ENCODE peak calls at places on chromosomes 7 and 10, in five cellular contexts. One of them, this sample, is unnamed. For H3K4me1, the result is how much of the 10 kb centered on the place peaks cover.

GRCh38 chr10:16756561-16757221 is 60.5 kb downstream of the RSU1 start:
- DNase-seq in suprapubic skin: no peak
- DNase-seq in ovary: no peak
- DNase-seq in A549: no peak
- DNase-seq in K562: no peak
- DNase-seq in this sample: no peak

GRCh38 chr10:70688828-70689227 is 16.5 kb downstream of the ADAMTS14 start:
- DNase-seq in suprapubic skin: no peak
- DNase-seq in ovary: no peak
- DNase-seq in A549: no peak
- DNase-seq in K562: no peak
- DNase-seq in this sample: no peak

GRCh38 chr7:129282865-129283264 is 58.0 kb downstream of the AHCYL2 start:
- DNase-seq in suprapubic skin: no peak
- DNase-seq in ovary: no peak
- DNase-seq in A549: no peak
- DNase-seq in K562: no peak
- DNase-seq in this sample: no peak

GRCh38 chr7:31954500-31954899 is 115.7 kb downstream of the PDE1C start:
- DNase-seq in suprapubic skin: no peak
- DNase-seq in ovary: no peak
- DNase-seq in A549: no peak
- DNase-seq in K562: no peak
- DNase-seq in this sample: no peak

GRCh38 chr10:76430330-76430729 is 998.9 kb downstream of the LRMDA start:
- DNase-seq in suprapubic skin: no peak
- DNase-seq in ovary: no peak
- DNase-seq in A549: no peak
- DNase-seq in K562: no peak
- DNase-seq in this sample: no peak

GRCh38 chr10:133195611-133196010 is 34.4 kb upstream of the UTF1 start:
- DNase-seq in suprapubic skin: no peak
- DNase-seq in ovary: no peak
- DNase-seq in A549: no peak
- DNase-seq in K562: no peak
- DNase-seq in this sample: no peak

GRCh38 chr10:107553470-107553869 is 389.0 kb upstream of the SORCS1 start:
- DNase-seq in suprapubic skin: no peak
- DNase-seq in ovary: no peak
- DNase-seq in A549: no peak
- DNase-seq in K562: no peak
- DNase-seq in this sample: no peak

GRCh38 chr7:42566981-42567510 is 330.0 kb upstream of the GLI3 start:
- DNase-seq in suprapubic skin: no peak
- DNase-seq in ovary: no peak
- DNase-seq in A549: no peak
- DNase-seq in K562: no peak
- DNase-seq in this sample: no peak

GRCh38 chr7:24877790-24878311 is 102.1 kb downstream of the OSBPL3 start:
- DNase-seq in suprapubic skin: no peak
- DNase-seq in ovary: no peak
- DNase-seq in A549: no peak
- DNase-seq in K562: no peak
- DNase-seq in this sample: no peak

GRCh38 chr10:132275426-132276178 is 32.1 kb downstream of the STK32C start:
- DNase-seq in suprapubic skin: no peak
- DNase-seq in ovary: no peak
- DNase-seq in A549: no peak
- DNase-seq in K562: no peak
- DNase-seq in this sample: no peak

GRCh38 chr10:98417973-98418372 is 3.0 kb upstream of the PYROXD2 start:
- DNase-seq in suprapubic skin: no peak
- DNase-seq in ovary: no peak
- DNase-seq in A549: no peak
- DNase-seq in K562: no peak
- DNase-seq in this sample: peak

GRCh38 chr7:6227294-6227846 is 45.1 kb downstream of the CYTH3 start:
- DNase-seq in suprapubic skin: no peak
- DNase-seq in ovary: peak
- DNase-seq in A549: no peak
- DNase-seq in K562: no peak
- DNase-seq in this sample: no peak

GRCh38 chr7:137920637-137921473 is 74.1 kb upstream of the DGKI start:
- DNase-seq in suprapubic skin: no peak
- DNase-seq in ovary: no peak
- DNase-seq in A549: no peak
- DNase-seq in K562: no peak
- DNase-seq in this sample: no peak

GRCh38 chr10:80132299-80133139 is at the start of gene PLAC9:
- DNase-seq in suprapubic skin: peak
- DNase-seq in ovary: peak
- DNase-seq in A549: no peak
- DNase-seq in K562: no peak
- DNase-seq in this sample: peak

GRCh38 chr7:36129048-36129534 is 24.0 kb upstream of the EEPD1 start:
- DNase-seq in suprapubic skin: no peak
- DNase-seq in ovary: peak
- DNase-seq in A549: peak
- DNase-seq in K562: no peak
- DNase-seq in this sample: no peak

GRCh38 chr10:79266543-79267312 is 80.5 kb upstream of the PPIF start:
- DNase-seq in suprapubic skin: peak
- DNase-seq in ovary: peak
- DNase-seq in A549: no peak
- DNase-seq in K562: no peak
- DNase-seq in this sample: peak

GRCh38 chr7:123210986-123211385 is 11.2 kb upstream of the SLC13A1 start:
- DNase-seq in suprapubic skin: no peak
- DNase-seq in ovary: no peak
- DNase-seq in A549: no peak
- DNase-seq in K562: no peak
- DNase-seq in this sample: no peak

GRCh38 chr10:29163746-29164145 is 125.1 kb upstream of the LYZL1 start:
- DNase-seq in suprapubic skin: no peak
- DNase-seq in ovary: no peak
- DNase-seq in A549: peak
- DNase-seq in K562: no peak
- DNase-seq in this sample: no peak

GRCh38 chr10:103592186-103593021 is 98.9 kb downstream of the NEURL1 start:
- DNase-seq in suprapubic skin: no peak
- DNase-seq in ovary: no peak
- DNase-seq in A549: peak
- DNase-seq in K562: peak
- DNase-seq in this sample: no peak

GRCh38 chr7:36208406-36208805 is 55.4 kb downstream of the EEPD1 start:
- DNase-seq in suprapubic skin: no peak
- DNase-seq in ovary: no peak
- DNase-seq in A549: no peak
- DNase-seq in K562: no peak
- DNase-seq in this sample: peak

GRCh38 chr7:116528008-116528789 is 3.4 kb downstream of the CAV1 start:
- DNase-seq in suprapubic skin: peak
- DNase-seq in ovary: peak
- DNase-seq in A549: peak
- DNase-seq in K562: no peak
- DNase-seq in this sample: peak

GRCh38 chr10:103564799-103565365 is 71.4 kb downstream of the NEURL1 start:
- DNase-seq in suprapubic skin: no peak
- DNase-seq in ovary: no peak
- DNase-seq in A549: peak
- DNase-seq in K562: peak
- DNase-seq in this sample: no peak

GRCh38 chr10:35843524-35844171 is 201.6 kb upstream of the FZD8 start:
- DNase-seq in suprapubic skin: no peak
- DNase-seq in ovary: no peak
- DNase-seq in A549: no peak
- DNase-seq in K562: no peak
- DNase-seq in this sample: no peak

GRCh38 chr10:111203615-111204014 is 126.8 kb downstream of the ADRA2A start:
- DNase-seq in suprapubic skin: no peak
- DNase-seq in ovary: no peak
- DNase-seq in A549: no peak
- DNase-seq in K562: no peak
- DNase-seq in this sample: no peak

GRCh38 chr10:13712799-13713581 is 126.2 kb downstream of the PRPF18 start:
- DNase-seq in suprapubic skin: no peak
- DNase-seq in ovary: peak
- DNase-seq in A549: peak
- DNase-seq in K562: peak
- DNase-seq in this sample: peak

GRCh38 chr10:126242352-126243260 is 145.7 kb downstream of the ADAM12 start:
- DNase-seq in suprapubic skin: no peak
- DNase-seq in ovary: peak
- DNase-seq in A549: no peak
- DNase-seq in K562: no peak
- DNase-seq in this sample: no peak

GRCh38 chr10:119537953-119538630 is 4.4 kb downstream of the RGS10 start:
- DNase-seq in suprapubic skin: no peak
- DNase-seq in ovary: no peak
- DNase-seq in A549: no peak
- DNase-seq in K562: no peak
- DNase-seq in this sample: peak

GRCh38 chr10:5530412-5530806 is 5.6 kb downstream of the CALML3 start:
- DNase-seq in suprapubic skin: no peak
- DNase-seq in ovary: no peak
- DNase-seq in A549: no peak
- DNase-seq in K562: no peak
- DNase-seq in this sample: peak

DNA sequence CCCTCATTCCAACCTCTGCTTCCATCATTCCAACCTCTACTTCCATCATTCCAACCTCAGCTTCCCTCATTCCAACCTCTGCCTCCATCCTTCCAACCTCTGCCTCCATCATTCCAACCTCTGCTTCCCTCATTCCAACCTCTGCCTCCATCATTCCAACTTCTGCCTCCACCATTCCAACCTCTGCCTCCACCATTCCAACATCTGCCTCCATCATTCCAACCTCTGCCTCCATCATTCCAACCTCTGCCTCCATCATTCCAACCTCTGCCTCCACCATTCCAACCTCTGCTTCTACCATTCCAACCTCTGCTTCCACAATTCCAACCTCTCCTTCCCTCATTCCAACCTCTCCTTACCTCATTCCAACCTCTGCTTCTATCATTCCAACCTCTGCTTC is 30.3 kb downstream of the CCDC71L start:
- DNase-seq in suprapubic skin: no peak
- DNase-seq in ovary: no peak
- DNase-seq in A549: no peak
- DNase-seq in K562: no peak
- DNase-seq in this sample: no peak
- H3K4me1 ChIP-seq in suprapubic skin: under half
- H3K4me1 ChIP-seq in ovary: under half
- H3K4me1 ChIP-seq in A549: under half
- H3K4me1 ChIP-seq in K562: under half
- H3K4me1 ChIP-seq in this sample: under half

GRCh38 chr10:53022663-53023088 is 250.1 kb upstream of the MBL2 start:
- DNase-seq in suprapubic skin: no peak
- DNase-seq in ovary: no peak
- DNase-seq in A549: no peak
- DNase-seq in K562: no peak
- DNase-seq in this sample: no peak

GRCh38 chr10:53023411-53023810 is 250.8 kb upstream of the MBL2 start:
- DNase-seq in suprapubic skin: no peak
- DNase-seq in ovary: no peak
- DNase-seq in A549: no peak
- DNase-seq in K562: no peak
- DNase-seq in this sample: no peak

DNA sequence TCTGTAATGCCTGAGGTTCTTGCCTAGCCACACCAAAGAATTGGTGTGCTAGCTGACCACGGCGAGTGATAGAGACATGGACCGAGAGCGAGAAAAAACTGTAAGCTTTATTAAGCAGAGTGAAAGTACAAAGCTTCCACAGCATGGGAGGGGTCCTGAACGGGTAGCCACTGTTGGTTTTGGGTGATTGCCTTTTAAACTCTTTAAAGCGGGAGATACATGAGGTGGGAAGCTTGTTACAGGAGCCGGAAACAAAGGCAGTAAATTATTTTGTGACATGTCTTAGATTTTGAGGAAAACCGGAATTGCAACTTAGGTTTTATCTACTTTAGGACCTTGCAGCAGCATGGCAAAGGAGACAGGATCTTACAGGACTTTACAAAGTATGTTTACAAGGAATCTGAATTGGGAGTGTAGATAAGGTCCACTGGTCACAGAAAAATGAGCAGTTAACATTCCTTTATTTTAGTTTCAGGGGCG is 252.6 kb upstream of the MBL2 start:
- DNase-seq in suprapubic skin: no peak
- DNase-seq in ovary: no peak
- DNase-seq in A549: no peak
- DNase-seq in K562: no peak
- DNase-seq in this sample: no peak
- TF ChIP-seq EP300 in suprapubic skin: no peak
- TF ChIP-seq EP300 in ovary: no peak
- TF ChIP-seq EP300 in A549: no peak
- TF ChIP-seq EP300 in K562: no peak
- TF ChIP-seq EP300 in this sample: no peak

GRCh38 chr7:98278408-98278807 is 3.1 kb upstream of the BRI3 start:
- DNase-seq in suprapubic skin: no peak
- DNase-seq in ovary: no peak
- DNase-seq in A549: no peak
- DNase-seq in K562: no peak
- DNase-seq in this sample: no peak

GRCh38 chr7:98278936-98279335 is 2.5 kb upstream of the BRI3 start:
- DNase-seq in suprapubic skin: no peak
- DNase-seq in ovary: no peak
- DNase-seq in A549: no peak
- DNase-seq in K562: no peak
- DNase-seq in this sample: no peak

GRCh38 chr7:98281757-98282652 is 519 bp downstream of the BRI3 start:
- DNase-seq in suprapubic skin: no peak
- DNase-seq in ovary: peak
- DNase-seq in A549: no peak
- DNase-seq in K562: peak
- DNase-seq in this sample: peak

GRCh38 chr7:98280791-98281756 is at the start of gene BRI3:
- DNase-seq in suprapubic skin: peak
- DNase-seq in ovary: peak
- DNase-seq in A549: peak
- DNase-seq in K562: peak
- DNase-seq in this sample: peak

GRCh38 chr7:98280296-98280695 is 1.2 kb upstream of the BRI3 start:
- DNase-seq in suprapubic skin: no peak
- DNase-seq in ovary: no peak
- DNase-seq in A549: no peak
- DNase-seq in K562: no peak
- DNase-seq in this sample: no peak
- H3K4me1 ChIP-seq in suprapubic skin: under half
- H3K4me1 ChIP-seq in ovary: under half
- H3K4me1 ChIP-seq in A549: half or more
- H3K4me1 ChIP-seq in K562: under half
- H3K4me1 ChIP-seq in this sample: under half

DNA sequence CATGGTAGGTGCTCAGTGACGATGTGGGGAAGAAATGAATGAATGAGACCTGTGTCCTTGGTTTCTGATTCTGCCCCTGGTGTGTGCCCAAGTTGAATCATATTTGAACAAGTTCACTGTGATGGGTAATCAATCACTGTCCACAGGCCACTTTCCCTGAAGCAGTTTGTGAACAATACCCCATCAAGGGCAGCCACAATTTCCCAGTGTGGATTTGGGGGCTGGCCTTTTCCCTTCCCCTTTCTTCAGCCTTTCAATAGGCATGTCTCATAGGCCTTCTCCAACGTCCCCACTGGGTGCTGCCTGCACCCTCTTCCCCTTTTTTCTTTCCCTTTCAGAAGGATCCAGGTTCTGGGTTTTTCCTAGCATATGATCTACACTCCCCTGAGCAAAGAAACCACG is 64.7 kb downstream of the CREB5 start:
- DNase-seq in suprapubic skin: no peak
- DNase-seq in ovary: no peak
- DNase-seq in A549: no peak
- DNase-seq in K562: no peak
- DNase-seq in this sample: no peak
- TF ChIP-seq EP300 in suprapubic skin: no peak
- TF ChIP-seq EP300 in ovary: no peak
- TF ChIP-seq EP300 in A549: no peak
- TF ChIP-seq EP300 in K562: no peak
- TF ChIP-seq EP300 in this sample: no peak

This sample was measured in sigmoid colon.